ENCODE peak calls at places on chromosome 5, in ten cellular contexts. K is A549, Q is fibroblast of mammary gland, F is GM20000, Y is upper lobe of right lung, W is HL-60, Z is choroid plexus epithelial cell, U is neural crest cell, P is kidney epithelial cell, D is GM13977. J is an unnamed sample.

GRCh38 chr5:122292357-122292756 is 19.7 kb upstream of the SNCAIP start:
- DNase-seq in U (no peak), W (no peak), Y (no peak), Z (peak; percentile 13), D (no peak), Q (peak; percentile 25), F (no peak), K (no peak), P (no peak), J (no peak)

GRCh38 chr5:155080721-155081120 is 67.2 kb downstream of the KIF4B start:
- DNase-seq in W (no peak), Y (no peak), P (no peak), Q (peak; percentile 44), Z (peak; percentile 62), F (no peak), U (no peak), D (no peak), K (no peak), J (no peak)

GRCh38 chr5:15009420-15009819 is 137.8 kb upstream of the ANKH start:
- DNase-seq in F (no peak), Q (peak; percentile 82), U (no peak), P (peak; percentile 71), W (no peak), Z (peak; percentile 85), Y (no peak), K (peak; percentile 60), D (no peak), J (no peak)

GRCh38 chr5:109388407-109388806 is 21.4 kb downstream of the PJA2 start:
- DNase-seq in W (no peak), Q (peak; percentile 42), Z (peak; percentile 35), P (no peak), U (no peak), K (no peak), D (no peak), Y (no peak), F (no peak), J (no peak)

GRCh38 chr5:137833463-137833862 is 34.2 kb upstream of the MYOT start:
- DNase-seq in U (no peak), Z (peak; percentile 80), Q (peak; percentile 86), W (no peak), Y (no peak), P (peak; percentile 94), D (no peak), F (no peak), K (peak; percentile 63), J (no peak)

GRCh38 chr5:192691-192969 is 1.3 kb downstream of the LRRC14B start:
- DNase-seq in F (no peak), W (no peak), P (no peak), D (no peak), Q (no peak), K (no peak), Y (peak; percentile 28), Z (no peak), U (no peak), J (no peak)

GRCh38 chr5:88666761-88667186 is 216.2 kb downstream of the MEF2C start:
- DNase-seq in D (no peak), F (no peak), Z (peak; percentile 16), U (no peak), W (no peak), K (no peak), Q (no peak), P (no peak), Y (no peak), J (no peak)

GRCh38 chr5:16178745-16179372 is 732 bp downstream of the MARCHF11 start:
- DNase-seq in U (peak; percentile 94), P (peak; percentile 23), Q (peak; percentile 50), Y (peak; percentile 85), Z (peak; percentile 73), F (peak; percentile 73), K (no peak), W (no peak), D (peak; percentile 45), J (peak; percentile 94)

GRCh38 chr5:84961903-84962302 is 577.2 kb upstream of the EDIL3 start:
- DNase-seq in Y (no peak), D (no peak), P (no peak), U (no peak), K (no peak), F (no peak), Q (no peak), Z (no peak), W (no peak), J (no peak)

GRCh38 chr5:16550316-16550952 is 66.4 kb downstream of the RETREG1 start:
- DNase-seq in Z (peak; percentile 80), K (peak; percentile 69), Q (peak; percentile 73), W (peak; percentile 41), Y (no peak), P (no peak), U (peak; percentile 18), F (peak; percentile 67), D (peak; percentile 63), J (no peak)

GRCh38 chr5:150766265-150766664 is 7.4 kb upstream of the DCTN4 start:
- DNase-seq in W (no peak), D (no peak), P (no peak), K (no peak), Y (no peak), F (no peak), U (no peak), Q (no peak), Z (no peak), J (no peak)

GRCh38 chr5:93267276-93267675 is 313.7 kb downstream of the NR2F1-AS1 start:
- DNase-seq in Z (no peak), Y (no peak), U (no peak), K (no peak), W (no peak), F (no peak), P (no peak), D (no peak), Q (no peak), J (no peak)

GRCh38 chr5:120463991-120464626 is at the start of gene PRR16:
- DNase-seq in D (peak; percentile 64), Y (peak; percentile 72), P (no peak), F (peak; percentile 71), K (peak; percentile 40), Q (peak; percentile 63), U (peak; percentile 43), W (no peak), Z (peak; percentile 80), J (peak; percentile 51)

GRCh38 chr5:27020965-27021364 is 17.4 kb downstream of the CDH9 start:
- DNase-seq in P (no peak), D (no peak), U (no peak), F (no peak), W (no peak), Q (peak; percentile 34), K (no peak), Y (no peak), Z (peak; percentile 70), J (no peak)
- TF ChIP-seq CTCF in P (peak; percentile 25), D (peak; percentile 13), U (peak; percentile 63), F (no peak), W (no peak), Q (peak; percentile 28), K (peak; percentile 47), Y (no peak), Z (peak; percentile 56), J (peak; percentile 36)

DNA sequence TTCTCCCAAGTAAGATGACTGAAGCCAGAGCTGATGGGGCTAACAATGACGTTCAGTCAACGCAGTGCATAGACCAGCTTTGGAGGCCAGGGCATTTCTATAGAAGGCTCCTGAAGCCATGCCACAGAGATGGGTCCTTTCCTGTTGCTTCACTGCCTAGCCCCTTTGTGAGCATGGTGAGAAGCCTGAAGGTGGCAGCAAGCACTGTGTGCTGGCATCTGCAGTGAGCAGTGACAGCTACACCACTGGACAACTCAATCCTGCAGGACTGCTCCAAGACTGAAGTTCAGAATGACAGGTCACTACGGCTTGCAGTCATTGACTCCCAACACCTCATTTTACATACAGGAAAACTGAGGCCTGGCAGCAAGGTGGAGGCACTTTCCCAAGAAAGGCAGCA is 229.0 kb downstream of the TSSK1B start:
- DNase-seq in P (no peak), Z (no peak), W (no peak), Y (no peak), K (no peak), U (no peak), F (no peak), Q (no peak), D (no peak), J (no peak)
- TF ChIP-seq CTCF in P (no peak), Z (peak; percentile 9), W (no peak), Y (no peak), K (no peak), U (no peak), F (no peak), Q (no peak), D (no peak), J (no peak)

DNA sequence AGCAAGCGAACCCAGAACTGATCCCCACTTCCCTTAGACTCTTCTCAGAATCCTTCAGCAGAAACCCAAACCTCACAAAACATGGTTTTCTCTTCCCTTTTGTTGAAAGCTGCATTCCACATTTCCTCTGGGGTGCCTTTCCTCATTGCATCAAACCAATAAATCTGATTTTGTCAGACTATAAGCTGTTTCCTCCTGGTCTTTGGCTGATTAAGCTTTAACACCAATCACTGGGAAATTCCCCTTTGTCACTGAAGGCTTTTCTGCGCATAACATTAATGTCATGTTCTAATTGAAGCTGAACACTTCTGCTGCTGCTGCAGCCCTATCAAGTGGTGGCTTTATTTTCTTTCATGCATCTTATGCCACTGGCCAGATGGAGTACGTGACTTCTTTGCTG is 201.3 kb upstream of the CHD1 start:
- DNase-seq in Y (no peak), W (no peak), Q (no peak), U (no peak), P (no peak), D (no peak), Z (no peak), K (no peak), F (no peak), J (no peak)
- TF ChIP-seq CTCF in Y (no peak), W (no peak), Q (no peak), U (no peak), P (no peak), D (no peak), Z (no peak), K (no peak), F (no peak), J (no peak)

GRCh38 chr5:159486836-159487235 is 156.5 kb upstream of the IL12B start:
- DNase-seq in Q (no peak), U (no peak), D (no peak), Y (no peak), W (no peak), K (no peak), F (no peak), P (no peak), Z (no peak), J (no peak)

DNA sequence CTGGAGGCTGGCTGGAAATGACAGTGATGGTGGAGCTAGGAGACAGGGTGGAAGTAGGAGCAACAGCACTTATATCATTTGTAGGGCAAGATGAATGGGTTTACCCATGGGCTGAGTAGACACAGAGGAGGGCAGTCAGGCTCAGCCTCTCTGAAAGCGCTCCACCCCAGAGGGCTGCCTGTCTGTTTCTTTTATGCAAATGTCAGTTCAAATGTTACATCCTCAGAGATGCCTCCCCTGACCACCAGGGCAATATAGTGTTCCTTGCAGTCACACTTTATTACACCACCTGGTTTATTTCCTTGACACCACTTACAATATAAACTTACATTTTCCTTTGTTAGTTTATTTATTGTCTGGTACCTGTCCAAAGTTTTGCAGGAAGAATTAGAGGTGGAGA is 159.5 kb upstream of the IL12B start:
- DNase-seq in W (no peak), P (no peak), Z (no peak), D (no peak), F (no peak), U (no peak), K (no peak), Y (no peak), Q (no peak), J (no peak)
- TF ChIP-seq CTCF in W (no peak), P (no peak), Z (no peak), D (no peak), F (no peak), U (no peak), K (no peak), Y (no peak), Q (no peak), J (no peak)